ENCODE peak calls at places on chromosomes 5 and 9, in ten cellular contexts. K is aorta; X is germinal center; U is IMR-90; O is T-cell; W is neural crest cell; D is astrocyte; M is stimulated activated CD4-positive, alpha-beta T cell treated with anti-CD3 and anti-CD28 coated beads, Interleukin-2, amount 100 ng/mL, for 48 hours; H is pons; P is HuH-7. A is an unnamed sample.

GRCh38 chr5:176927562-176927961 is 28.4 kb upstream of the HK3 start:
- DNase-seq in K (no peak), X (no peak), U (no peak), O (no peak), W (no peak), D (no peak), M (no peak), H (no peak), P (no peak), A (no peak)

GRCh38 chr5:178297751-178298150 is 65.1 kb upstream of the PHYKPL start:
- DNase-seq in K (peak; percentile 51), X (no peak), U (no peak), O (no peak), W (no peak), D (no peak), M (no peak), H (no peak), P (no peak), A (no peak)

GRCh38 chr5:61464512-61464911 is 132.5 kb downstream of the ZSWIM6 start:
- DNase-seq in K (no peak), X (no peak), U (no peak), O (no peak), W (no peak), D (no peak), M (no peak), H (no peak), P (no peak), A (no peak)

GRCh38 chr9:34555435-34556230 is 32.8 kb upstream of the ENHO start:
- DNase-seq in K (peak; percentile 28), X (no peak), U (no peak), O (no peak), W (no peak), D (no peak), M (no peak), H (no peak), P (no peak), A (no peak)

GRCh38 chr5:33091571-33092363 is 349.0 kb upstream of the TARS1 start:
- DNase-seq in K (no peak), X (no peak), U (peak; percentile 74), O (no peak), W (no peak), D (peak; percentile 76), M (no peak), H (no peak), P (no peak), A (no peak)

GRCh38 chr9:129624168-129624759 is 1.7 kb upstream of the NTMT1 start:
- DNase-seq in K (peak; percentile 90), X (peak; percentile 63), U (peak; percentile 53), O (peak; percentile 58), W (peak; percentile 89), D (peak; percentile 21), M (peak; percentile 78), H (no peak), P (peak; percentile 94), A (peak; percentile 83)

GRCh38 chr5:106755789-106756188 is 914.9 kb downstream of the EFNA5 start:
- DNase-seq in K (no peak), X (no peak), U (no peak), O (no peak), W (no peak), D (no peak), M (no peak), H (no peak), P (no peak), A (no peak)

GRCh38 chr5:16704945-16705344 is 88.1 kb upstream of the RETREG1 start:
- DNase-seq in K (no peak), X (no peak), U (no peak), O (no peak), W (no peak), D (no peak), M (no peak), H (no peak), P (no peak), A (no peak)

GRCh38 chr9:129394011-129394919 is 216.2 kb upstream of the IER5L start:
- DNase-seq in K (peak; percentile 51), X (no peak), U (no peak), O (no peak), W (no peak), D (no peak), M (no peak), H (no peak), P (no peak), A (peak; percentile 44)

GRCh38 chr5:136087961-136088871 is 44.4 kb upstream of the SMAD5 start:
- DNase-seq in K (peak; percentile 87), X (no peak), U (peak; percentile 36), O (no peak), W (no peak), D (peak; percentile 60), M (no peak), H (no peak), P (no peak), A (no peak)

GRCh38 chr5:157801-158200 is 33.5 kb upstream of the LRRC14B start:
- DNase-seq in K (peak; percentile 51), X (no peak), U (no peak), O (no peak), W (no peak), D (no peak), M (no peak), H (no peak), P (no peak), A (no peak)

GRCh38 chr5:60141119-60141518 is 247.6 kb upstream of the PDE4D start:
- DNase-seq in K (no peak), X (no peak), U (no peak), O (no peak), W (no peak), D (no peak), M (no peak), H (no peak), P (no peak), A (no peak)

GRCh38 chr5:82348749-82349148 is 70.6 kb upstream of the RPS23 start:
- DNase-seq in K (no peak), X (no peak), U (no peak), O (no peak), W (no peak), D (peak; percentile 59), M (no peak), H (no peak), P (no peak), A (no peak)

GRCh38 chr5:34913072-34913471 is 2.2 kb downstream of the RAD1 start:
- DNase-seq in K (no peak), X (no peak), U (peak; percentile 82), O (no peak), W (no peak), D (peak; percentile 38), M (no peak), H (no peak), P (no peak), A (no peak)

GRCh38 chr9:98429613-98430012 is 174.2 kb upstream of the TBC1D2 start:
- DNase-seq in K (no peak), X (no peak), U (peak; percentile 80), O (no peak), W (no peak), D (peak; percentile 90), M (no peak), H (peak; percentile 39), P (no peak), A (no peak)

GRCh38 chr5:1345876-1346626 is 1.2 kb upstream of the CLPTM1L start:
- DNase-seq in K (peak; percentile 59), X (no peak), U (no peak), O (no peak), W (no peak), D (no peak), M (no peak), H (no peak), P (no peak), A (no peak)

GRCh38 chr5:116296335-116297072 is 211.7 kb downstream of the COMMD10 start:
- DNase-seq in K (no peak), X (no peak), U (no peak), O (no peak), W (no peak), D (no peak), M (no peak), H (no peak), P (no peak), A (no peak)

GRCh38 chr5:118919016-118919415 is 69.3 kb downstream of the DTWD2 start:
- DNase-seq in K (no peak), X (no peak), U (peak; percentile 67), O (no peak), W (no peak), D (no peak), M (no peak), H (peak; percentile 6), P (no peak), A (no peak)

GRCh38 chr9:127739614-127740322 is 4.7 kb upstream of the TOR2A start:
- DNase-seq in K (peak; percentile 78), X (no peak), U (no peak), O (no peak), W (no peak), D (no peak), M (no peak), H (no peak), P (no peak), A (no peak)

GRCh38 chr5:124514966-124515365 is 231.5 kb downstream of the ZNF608 start:
- DNase-seq in K (no peak), X (no peak), U (no peak), O (no peak), W (no peak), D (no peak), M (no peak), H (no peak), P (no peak), A (no peak)

GRCh38 chr9:6355728-6356127 is 27.6 kb downstream of the TPD52L3 start:
- DNase-seq in K (no peak), X (no peak), U (peak; percentile 84), O (no peak), W (no peak), D (peak; percentile 57), M (no peak), H (no peak), P (no peak), A (no peak)

GRCh38 chr9:26324787-26325186 is 567.8 kb downstream of the CAAP1 start:
- DNase-seq in K (no peak), X (no peak), U (peak; percentile 62), O (no peak), W (no peak), D (no peak), M (no peak), H (peak; percentile 13), P (no peak), A (no peak)

A was measured in RPMI8226.